ENCODE peak calls at places on chromosomes 4 and X, in six cellular contexts. V, Q, H, U, W and S are unnamed samples.

GRCh38 chr4:24060932-24061331 is 171.1 kb upstream of the PPARGC1A start:
- DNase-seq in V (no peak), Q (no peak), H (no peak), U (no peak), W (no peak), S (no peak)

GRCh38 chr4:7432531-7433375 is 2.0 kb downstream of the PSAPL1 start:
- DNase-seq in V (no peak), Q (no peak), H (no peak), U (no peak), W (no peak), S (no peak)

GRCh38 chr4:7364979-7365378 is 69.8 kb downstream of the PSAPL1 start:
- DNase-seq in V (no peak), Q (peak), H (no peak), U (no peak), W (no peak), S (no peak)

GRCh38 chrX:153576961-153577360 is 22.0 kb downstream of the CCNQ start:
- DNase-seq in V (no peak), Q (no peak), H (no peak), U (no peak), W (no peak), S (no peak)

GRCh38 chr4:74370912-74371311 is 6.0 kb downstream of the EREG start:
- DNase-seq in V (no peak), Q (no peak), H (peak), U (peak), W (peak), S (peak)

GRCh38 chrX:129998006-129998405 is 15.6 kb downstream of the BCORL1 start:
- DNase-seq in V (no peak), Q (no peak), H (no peak), U (no peak), W (no peak), S (no peak)

GRCh38 chr4:141448490-141448889 is 187.9 kb upstream of the IL15 start:
- DNase-seq in V (no peak), Q (no peak), H (no peak), U (no peak), W (no peak), S (no peak)

GRCh38 chr4:185721190-185721948 is 90.6 kb downstream of the SORBS2 start:
- DNase-seq in V (no peak), Q (no peak), H (no peak), U (no peak), W (no peak), S (no peak)

GRCh38 chr4:108762559-108763225 is at the start of gene ETNPPL:
- DNase-seq in V (no peak), Q (peak), H (no peak), U (no peak), W (no peak), S (no peak)

GRCh38 chr4:76951333-76952033 is 1.9 kb downstream of the SEPTIN11 start:
- DNase-seq in V (no peak), Q (no peak), H (no peak), U (no peak), W (no peak), S (no peak)

GRCh38 chr4:186829740-186830449 is 106.2 kb upstream of the FAT1 start:
- DNase-seq in V (no peak), Q (no peak), H (no peak), U (peak), W (no peak), S (no peak)

GRCh38 chr4:60611762-60612496 is 588.2 kb upstream of the ADGRL3 start:
- DNase-seq in V (no peak), Q (no peak), H (no peak), U (peak), W (no peak), S (no peak)

GRCh38 chrX:110944323-110944761 is 148.7 kb upstream of the CHRDL1 start:
- DNase-seq in V (no peak), Q (no peak), H (no peak), U (no peak), W (no peak), S (no peak)

GRCh38 chr4:89275587-89275986 is 32.0 kb downstream of the GPRIN3 start:
- DNase-seq in V (no peak), Q (no peak), H (no peak), U (no peak), W (no peak), S (no peak)

GRCh38 chrX:40156472-40157227 is 58.9 kb upstream of the BCOR start:
- DNase-seq in V (no peak), Q (no peak), H (no peak), U (no peak), W (no peak), S (no peak)

GRCh38 chrX:49999048-49999447 is 76.7 kb downstream of the CLCN5 start:
- DNase-seq in V (no peak), Q (no peak), H (no peak), U (no peak), W (no peak), S (no peak)

GRCh38 chr4:53490161-53490915 is 100.9 kb downstream of the LNX1 start:
- DNase-seq in V (no peak), Q (no peak), H (no peak), U (no peak), W (no peak), S (no peak)

GRCh38 chr4:40183615-40184411 is 13.0 kb upstream of the RHOH start:
- DNase-seq in V (no peak), Q (no peak), H (no peak), U (no peak), W (no peak), S (peak)

GRCh38 chr4:31998807-31999206 is 1278.6 kb downstream of the PCDH7 start:
- DNase-seq in V (no peak), Q (no peak), H (no peak), U (no peak), W (no peak), S (no peak)

GRCh38 chr4:150694438-150694837 is 112.5 kb downstream of the MAB21L2 start:
- DNase-seq in V (no peak), Q (no peak), H (no peak), U (no peak), W (no peak), S (no peak)

GRCh38 chrX:107825698-107826285 is at the start of gene MID2:
- DNase-seq in V (no peak), Q (peak), H (peak), U (no peak), W (no peak), S (no peak)

GRCh38 chr4:70613893-70614572 is 14.5 kb upstream of the ENAM start:
- DNase-seq in V (no peak), Q (no peak), H (no peak), U (no peak), W (no peak), S (no peak)

GRCh38 chrX:13008851-13009250 is 33.9 kb downstream of the TMSB4X start:
- DNase-seq in V (no peak), Q (no peak), H (no peak), U (no peak), W (no peak), S (no peak)

GRCh38 chr4:680565-680930 is 6.2 kb downstream of the MYL5 start:
- DNase-seq in V (no peak), Q (no peak), H (peak), U (no peak), W (no peak), S (no peak)

GRCh38 chrX:12878536-12878935 is 11.7 kb downstream of the TLR7 start:
- DNase-seq in V (no peak), Q (no peak), H (no peak), U (no peak), W (no peak), S (no peak)

GRCh38 chrX:17656035-17656418 is 81.3 kb upstream of the SCML1 start:
- DNase-seq in V (no peak), Q (no peak), H (peak), U (no peak), W (no peak), S (no peak)

GRCh38 chrX:48974033-48974432 is 2.4 kb upstream of the KCND1 start:
- DNase-seq in V (no peak), Q (no peak), H (no peak), U (no peak), W (no peak), S (no peak)

GRCh38 chrX:48972214-48973164 is 845 bp upstream of the KCND1 start:
- DNase-seq in V (no peak), Q (no peak), H (no peak), U (peak), W (peak), S (no peak)

GRCh38 chrX:48974574-48974973 is 2.9 kb upstream of the KCND1 start:
- DNase-seq in V (no peak), Q (no peak), H (no peak), U (no peak), W (no peak), S (no peak)

GRCh38 chrX:48969471-48969870 is 2.2 kb downstream of the KCND1 start:
- DNase-seq in V (no peak), Q (no peak), H (no peak), U (no peak), W (no peak), S (no peak)

DNA sequence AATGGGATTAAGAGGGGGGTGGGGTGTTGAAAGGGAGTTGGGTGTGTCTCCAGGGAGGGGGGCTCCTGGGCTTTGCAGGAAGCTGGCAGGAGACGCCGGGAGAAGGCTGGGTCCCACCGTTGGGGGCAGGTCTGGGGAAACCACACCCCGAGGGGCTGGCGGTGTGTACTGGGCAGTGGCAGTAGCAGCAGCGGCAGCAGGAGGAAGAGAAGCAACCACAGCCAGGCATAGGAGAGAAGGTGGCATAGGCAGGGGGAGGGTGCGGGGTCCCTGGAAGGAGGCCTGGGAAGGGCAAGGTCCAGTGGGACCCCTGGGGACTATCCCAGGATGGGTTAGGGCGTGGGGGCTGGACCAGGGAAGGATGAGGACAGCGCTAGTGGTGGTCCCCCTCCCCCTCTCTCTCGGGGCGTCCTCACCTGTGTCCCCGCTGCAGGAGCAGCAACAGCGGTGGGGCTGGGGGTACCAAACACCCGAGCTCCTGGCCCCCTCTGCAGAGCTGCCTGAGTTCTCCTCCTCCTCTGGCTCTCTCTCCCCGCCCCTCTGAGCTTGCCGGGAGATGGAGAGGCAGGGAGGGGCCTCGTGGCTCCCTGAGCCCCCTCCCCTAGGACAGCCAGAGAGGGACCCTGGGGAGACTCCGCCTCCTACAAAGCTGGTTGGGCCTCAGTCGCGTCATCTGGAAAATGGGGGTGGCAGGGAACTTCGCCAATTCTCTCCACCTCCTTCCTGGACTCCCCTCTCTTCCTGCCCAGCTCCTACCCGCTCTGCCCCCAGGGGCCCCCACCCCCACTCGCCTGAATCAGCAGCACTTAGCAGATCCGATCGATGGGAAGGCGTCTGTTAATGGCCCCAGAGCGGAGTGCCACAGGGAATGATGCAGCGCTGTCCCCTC is at the start of gene KCND1:
- DNase-seq in V (no peak), Q (peak), H (no peak), U (peak), W (no peak), S (peak)
- H3K4me3 ChIP-seq in V (peak), Q (no peak), H (no peak), U (peak), W (no peak), S (peak)

DNA sequence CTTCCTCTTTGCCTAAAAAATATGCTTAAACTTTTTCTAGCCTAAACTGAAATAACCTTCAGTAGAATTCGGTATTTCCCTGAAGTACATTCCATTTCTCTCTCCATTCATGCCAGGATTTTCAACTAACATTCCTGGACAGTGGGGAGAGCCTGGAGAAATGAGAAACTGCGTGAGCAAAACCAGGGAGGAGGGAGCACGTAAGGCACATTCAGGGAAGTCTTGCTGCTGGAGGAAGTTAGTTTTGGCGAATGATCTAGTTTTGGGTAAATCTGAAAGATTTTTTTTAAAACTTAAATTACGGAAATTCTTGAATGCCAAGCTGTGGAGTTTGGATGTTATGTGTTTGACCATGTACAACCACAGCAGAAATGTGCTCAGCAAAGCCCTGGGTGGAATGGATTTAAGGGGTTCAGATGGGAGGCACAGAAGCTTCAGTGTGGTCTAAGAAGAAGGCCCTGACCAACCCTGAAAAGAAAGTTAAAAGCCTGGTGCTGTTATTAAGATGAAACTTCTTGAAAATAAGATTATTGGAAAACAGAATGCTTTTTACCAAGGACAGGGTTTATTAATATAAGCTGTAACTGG is 347.8 kb downstream of the ANK2 start:
- DNase-seq in V (peak), Q (peak), H (no peak), U (peak), W (no peak), S (peak)
- H3K4me3 ChIP-seq in V (no peak), Q (no peak), H (no peak), U (no peak), W (no peak), S (no peak)

DNA sequence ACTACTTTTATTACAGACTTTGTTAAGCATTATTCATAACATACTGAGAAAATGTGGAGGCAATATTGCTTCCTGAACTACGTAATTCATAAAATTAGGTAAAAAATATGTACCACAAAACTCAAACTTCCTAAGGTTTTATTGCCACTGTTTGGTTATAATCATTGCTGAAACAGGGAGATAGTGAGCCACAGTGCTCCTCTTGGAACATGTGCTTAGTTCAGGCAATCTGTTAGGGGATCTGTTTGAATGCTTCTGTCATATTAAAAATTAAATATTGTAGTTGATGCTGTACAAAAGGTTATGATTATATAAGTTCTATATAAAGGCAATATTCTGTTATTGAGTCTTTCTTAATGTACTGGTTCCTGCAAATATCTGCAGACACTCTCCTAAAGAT is 480.7 kb downstream of the GRXCR1 start:
- DNase-seq in V (no peak), Q (no peak), H (no peak), U (no peak), W (no peak), S (no peak)
- H3K4me3 ChIP-seq in V (no peak), Q (no peak), H (no peak), U (no peak), W (no peak), S (no peak)

GRCh38 chr4:3368841-3369760 is 72.7 kb upstream of the HGFAC start:
- DNase-seq in V (no peak), Q (no peak), H (no peak), U (no peak), W (peak), S (no peak)
- H3K4me3 ChIP-seq in V (peak), Q (no peak), H (peak), U (peak), W (peak), S (peak)

DNA sequence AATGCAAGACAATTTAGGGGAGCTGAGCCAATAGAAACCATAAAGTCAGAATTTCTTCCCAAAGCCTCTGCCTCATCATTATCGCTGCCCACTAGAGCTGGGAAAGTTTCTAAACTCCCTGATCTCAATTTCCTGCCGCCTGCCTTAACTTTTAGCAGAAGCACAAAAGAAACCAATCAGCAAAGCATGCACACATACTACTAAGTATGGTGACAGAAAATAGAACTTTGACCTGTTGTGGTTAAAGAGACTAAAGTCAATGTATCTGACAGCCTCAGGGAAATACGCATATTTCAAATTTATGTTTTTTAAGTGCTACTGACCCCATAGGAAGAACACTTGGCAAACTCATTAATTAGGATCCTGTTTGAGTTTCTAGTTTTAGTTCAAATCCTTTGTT is 10.1 kb downstream of the STK26 start:
- DNase-seq in V (no peak), Q (no peak), H (no peak), U (no peak), W (no peak), S (no peak)
- H3K4me3 ChIP-seq in V (no peak), Q (no peak), H (no peak), U (no peak), W (no peak), S (no peak)

DNA sequence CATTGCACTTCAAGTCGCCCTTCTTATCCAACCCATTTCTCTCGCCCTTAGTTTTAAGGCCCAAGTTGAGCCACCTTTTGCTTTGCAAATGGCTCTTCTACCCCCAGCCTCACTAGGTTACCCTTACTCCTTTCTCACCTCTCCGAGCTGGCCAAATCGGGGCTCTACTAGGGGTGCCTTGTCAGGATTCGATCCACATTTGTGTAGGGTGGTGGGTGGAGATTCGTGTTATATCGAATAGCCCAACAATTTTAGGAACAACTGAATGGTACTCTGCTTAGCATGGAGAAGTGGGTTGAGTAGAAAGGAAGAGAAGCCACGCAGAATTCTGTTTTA is 3.5 kb downstream of the SLIT2 start:
- DNase-seq in V (no peak), Q (no peak), H (no peak), U (no peak), W (no peak), S (no peak)
- H3K4me3 ChIP-seq in V (peak), Q (peak), H (no peak), U (peak), W (no peak), S (peak)

GRCh38 chr4:87103691-87104187 is 116.7 kb downstream of the KLHL8 start:
- DNase-seq in V (no peak), Q (no peak), H (peak), U (peak), W (no peak), S (no peak)
- H3K4me3 ChIP-seq in V (no peak), Q (no peak), H (no peak), U (no peak), W (no peak), S (no peak)